ENCODE peak calls at places on chromosomes 2 and 18, in seven cellular contexts. One of them, this sample, is unnamed.

GRCh38 chr2:45771251-45771650 is 119.8 kb downstream of the PRKCE start:
- DNase-seq in SK-N-SH: peak
- DNase-seq in H1: no peak
- DNase-seq in GM12892: no peak
- DNase-seq in HepG2: no peak
- DNase-seq in GM12878: no peak
- DNase-seq in K562: no peak
- DNase-seq in this sample: no peak

GRCh38 chr2:212953170-212953920 is 198.1 kb downstream of the IKZF2 start:
- DNase-seq in SK-N-SH: no peak
- DNase-seq in H1: no peak
- DNase-seq in GM12892: no peak
- DNase-seq in HepG2: no peak
- DNase-seq in GM12878: peak
- DNase-seq in K562: no peak
- DNase-seq in this sample: no peak

GRCh38 chr2:133720429-133720828 is 152.2 kb upstream of the NCKAP5 start:
- DNase-seq in SK-N-SH: no peak
- DNase-seq in H1: no peak
- DNase-seq in GM12892: no peak
- DNase-seq in HepG2: no peak
- DNase-seq in GM12878: no peak
- DNase-seq in K562: no peak
- DNase-seq in this sample: no peak

GRCh38 chr2:11682590-11682915 is 12.6 kb upstream of the NTSR2 start:
- DNase-seq in SK-N-SH: no peak
- DNase-seq in H1: no peak
- DNase-seq in GM12892: no peak
- DNase-seq in HepG2: no peak
- DNase-seq in GM12878: no peak
- DNase-seq in K562: no peak
- DNase-seq in this sample: no peak

GRCh38 chr18:13231151-13231550 is 12.6 kb downstream of the LDLRAD4 start:
- DNase-seq in SK-N-SH: no peak
- DNase-seq in H1: no peak
- DNase-seq in GM12892: no peak
- DNase-seq in HepG2: no peak
- DNase-seq in GM12878: no peak
- DNase-seq in K562: no peak
- DNase-seq in this sample: no peak

GRCh38 chr2:23410596-23410995 is 25.6 kb downstream of the KLHL29 start:
- DNase-seq in SK-N-SH: no peak
- DNase-seq in H1: no peak
- DNase-seq in GM12892: no peak
- DNase-seq in HepG2: no peak
- DNase-seq in GM12878: no peak
- DNase-seq in K562: no peak
- DNase-seq in this sample: no peak

GRCh38 chr2:184481862-184482261 is 116.5 kb upstream of the ZNF804A start:
- DNase-seq in SK-N-SH: no peak
- DNase-seq in H1: no peak
- DNase-seq in GM12892: no peak
- DNase-seq in HepG2: no peak
- DNase-seq in GM12878: no peak
- DNase-seq in K562: no peak
- DNase-seq in this sample: no peak

GRCh38 chr2:208373460-208374089 is 33.0 kb upstream of the PTH2R start:
- DNase-seq in SK-N-SH: peak
- DNase-seq in H1: no peak
- DNase-seq in GM12892: peak
- DNase-seq in HepG2: peak
- DNase-seq in GM12878: no peak
- DNase-seq in K562: peak
- DNase-seq in this sample: peak

GRCh38 chr18:63346471-63347183 is 20.4 kb downstream of the KDSR start:
- DNase-seq in SK-N-SH: no peak
- DNase-seq in H1: no peak
- DNase-seq in GM12892: no peak
- DNase-seq in HepG2: no peak
- DNase-seq in GM12878: no peak
- DNase-seq in K562: no peak
- DNase-seq in this sample: no peak

GRCh38 chr2:200259577-200259957 is 46.9 kb upstream of the SPATS2L start:
- DNase-seq in SK-N-SH: no peak
- DNase-seq in H1: no peak
- DNase-seq in GM12892: no peak
- DNase-seq in HepG2: no peak
- DNase-seq in GM12878: no peak
- DNase-seq in K562: no peak
- DNase-seq in this sample: no peak

GRCh38 chr2:127081826-127082633 is 24.9 kb downstream of the BIN1 start:
- DNase-seq in SK-N-SH: no peak
- DNase-seq in H1: no peak
- DNase-seq in GM12892: peak
- DNase-seq in HepG2: no peak
- DNase-seq in GM12878: no peak
- DNase-seq in K562: peak
- DNase-seq in this sample: peak

GRCh38 chr2:230680463-230681195 is 32.0 kb upstream of the CAB39 start:
- DNase-seq in SK-N-SH: no peak
- DNase-seq in H1: no peak
- DNase-seq in GM12892: no peak
- DNase-seq in HepG2: no peak
- DNase-seq in GM12878: no peak
- DNase-seq in K562: no peak
- DNase-seq in this sample: no peak

GRCh38 chr2:238709961-238710360 is 137.9 kb upstream of the TWIST2 start:
- DNase-seq in SK-N-SH: no peak
- DNase-seq in H1: no peak
- DNase-seq in GM12892: no peak
- DNase-seq in HepG2: no peak
- DNase-seq in GM12878: no peak
- DNase-seq in K562: no peak
- DNase-seq in this sample: no peak

GRCh38 chr2:98013407-98014042 is 17.8 kb upstream of the TMEM131 start:
- DNase-seq in SK-N-SH: no peak
- DNase-seq in H1: no peak
- DNase-seq in GM12892: no peak
- DNase-seq in HepG2: peak
- DNase-seq in GM12878: no peak
- DNase-seq in K562: no peak
- DNase-seq in this sample: no peak

GRCh38 chr18:46318356-46318755 is 214.2 kb downstream of the HAUS1 start:
- DNase-seq in SK-N-SH: no peak
- DNase-seq in H1: no peak
- DNase-seq in GM12892: no peak
- DNase-seq in HepG2: no peak
- DNase-seq in GM12878: no peak
- DNase-seq in K562: no peak
- DNase-seq in this sample: no peak

GRCh38 chr2:220279840-220280239 is 652.4 kb downstream of the SLC4A3 start:
- DNase-seq in SK-N-SH: no peak
- DNase-seq in H1: no peak
- DNase-seq in GM12892: no peak
- DNase-seq in HepG2: no peak
- DNase-seq in GM12878: no peak
- DNase-seq in K562: no peak
- DNase-seq in this sample: no peak

GRCh38 chr18:70154591-70155194 is 50.8 kb downstream of the RTTN start:
- DNase-seq in SK-N-SH: no peak
- DNase-seq in H1: no peak
- DNase-seq in GM12892: no peak
- DNase-seq in HepG2: no peak
- DNase-seq in GM12878: no peak
- DNase-seq in K562: no peak
- DNase-seq in this sample: no peak

GRCh38 chr18:48613589-48613988 is 74.8 kb downstream of the CTIF start:
- DNase-seq in SK-N-SH: peak
- DNase-seq in H1: no peak
- DNase-seq in GM12892: no peak
- DNase-seq in HepG2: no peak
- DNase-seq in GM12878: no peak
- DNase-seq in K562: no peak
- DNase-seq in this sample: no peak

GRCh38 chr2:98507940-98508689 is 63.5 kb downstream of the INPP4A start:
- DNase-seq in SK-N-SH: no peak
- DNase-seq in H1: no peak
- DNase-seq in GM12892: no peak
- DNase-seq in HepG2: no peak
- DNase-seq in GM12878: no peak
- DNase-seq in K562: peak
- DNase-seq in this sample: no peak

GRCh38 chr2:128781166-128781887 is 462.7 kb upstream of the HS6ST1 start:
- DNase-seq in SK-N-SH: no peak
- DNase-seq in H1: no peak
- DNase-seq in GM12892: no peak
- DNase-seq in HepG2: no peak
- DNase-seq in GM12878: no peak
- DNase-seq in K562: no peak
- DNase-seq in this sample: no peak

GRCh38 chr2:177433402-177433801 is 40.8 kb downstream of the AGPS start:
- DNase-seq in SK-N-SH: no peak
- DNase-seq in H1: no peak
- DNase-seq in GM12892: no peak
- DNase-seq in HepG2: no peak
- DNase-seq in GM12878: no peak
- DNase-seq in K562: no peak
- DNase-seq in this sample: no peak

GRCh38 chr2:219475697-219476604 is 22.7 kb upstream of the GMPPA start:
- DNase-seq in SK-N-SH: peak
- DNase-seq in H1: no peak
- DNase-seq in GM12892: peak
- DNase-seq in HepG2: peak
- DNase-seq in GM12878: no peak
- DNase-seq in K562: peak
- DNase-seq in this sample: peak

GRCh38 chr2:29741132-29741531 is 180.3 kb downstream of the ALK start:
- DNase-seq in SK-N-SH: no peak
- DNase-seq in H1: no peak
- DNase-seq in GM12892: no peak
- DNase-seq in HepG2: no peak
- DNase-seq in GM12878: no peak
- DNase-seq in K562: no peak
- DNase-seq in this sample: no peak

GRCh38 chr2:235485362-235485761 is 8.5 kb upstream of the AGAP1 start:
- DNase-seq in SK-N-SH: no peak
- DNase-seq in H1: no peak
- DNase-seq in GM12892: no peak
- DNase-seq in HepG2: no peak
- DNase-seq in GM12878: no peak
- DNase-seq in K562: peak
- DNase-seq in this sample: no peak

GRCh38 chr2:33531345-33532059 is 55.1 kb downstream of the RASGRP3 start:
- DNase-seq in SK-N-SH: no peak
- DNase-seq in H1: no peak
- DNase-seq in GM12892: no peak
- DNase-seq in HepG2: no peak
- DNase-seq in GM12878: peak
- DNase-seq in K562: no peak
- DNase-seq in this sample: no peak

GRCh38 chr18:58416014-58416703 is 212.7 kb downstream of the ALPK2 start:
- DNase-seq in SK-N-SH: no peak
- DNase-seq in H1: no peak
- DNase-seq in GM12892: no peak
- DNase-seq in HepG2: no peak
- DNase-seq in GM12878: no peak
- DNase-seq in K562: no peak
- DNase-seq in this sample: no peak
- TF ChIP-seq POLR2AphosphoS5 in SK-N-SH: no peak
- TF ChIP-seq POLR2AphosphoS5 in H1: no peak
- TF ChIP-seq POLR2AphosphoS5 in GM12892: no peak
- TF ChIP-seq POLR2AphosphoS5 in HepG2: peak
- TF ChIP-seq POLR2AphosphoS5 in GM12878: no peak
- TF ChIP-seq POLR2AphosphoS5 in K562: no peak
- TF ChIP-seq POLR2AphosphoS5 in this sample: no peak

DNA sequence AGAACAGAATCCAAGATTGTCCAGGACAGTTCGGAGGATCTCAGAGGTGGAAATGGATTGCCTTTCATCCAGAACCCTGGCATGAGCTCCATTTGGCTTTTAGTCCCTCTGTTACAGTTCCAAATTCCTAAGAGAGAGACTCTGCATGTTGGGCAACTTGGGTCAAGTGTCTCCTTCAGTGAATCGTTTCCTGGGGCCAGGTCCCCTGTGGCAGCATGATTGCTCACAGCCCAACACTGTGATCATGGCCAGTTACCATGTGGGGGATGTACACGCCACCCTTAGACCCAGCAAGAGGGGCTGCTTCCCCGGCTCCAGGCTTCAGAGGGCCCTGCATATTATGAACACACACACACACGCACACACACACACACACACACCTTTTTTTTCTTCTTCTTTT is 118.6 kb upstream of the GLI2 start:
- DNase-seq in SK-N-SH: no peak
- DNase-seq in H1: no peak
- DNase-seq in GM12892: no peak
- DNase-seq in HepG2: no peak
- DNase-seq in GM12878: no peak
- DNase-seq in K562: no peak
- DNase-seq in this sample: no peak
- TF ChIP-seq TAF1 in SK-N-SH: no peak
- TF ChIP-seq TAF1 in H1: no peak
- TF ChIP-seq TAF1 in GM12892: no peak
- TF ChIP-seq TAF1 in HepG2: no peak
- TF ChIP-seq TAF1 in GM12878: no peak
- TF ChIP-seq TAF1 in K562: no peak
- TF ChIP-seq TAF1 in this sample: no peak

GRCh38 chr2:216216951-216217903 is 108.1 kb downstream of the XRCC5 start:
- DNase-seq in SK-N-SH: peak
- DNase-seq in H1: no peak
- DNase-seq in GM12892: no peak
- DNase-seq in HepG2: peak
- DNase-seq in GM12878: no peak
- DNase-seq in K562: peak
- DNase-seq in this sample: no peak

GRCh38 chr2:216211614-216212013 is 102.5 kb downstream of the XRCC5 start:
- DNase-seq in SK-N-SH: no peak
- DNase-seq in H1: no peak
- DNase-seq in GM12892: no peak
- DNase-seq in HepG2: no peak
- DNase-seq in GM12878: no peak
- DNase-seq in K562: no peak
- DNase-seq in this sample: no peak

GRCh38 chr2:216215991-216216390 is 106.8 kb downstream of the XRCC5 start:
- DNase-seq in SK-N-SH: no peak
- DNase-seq in H1: no peak
- DNase-seq in GM12892: no peak
- DNase-seq in HepG2: peak
- DNase-seq in GM12878: no peak
- DNase-seq in K562: peak
- DNase-seq in this sample: no peak

GRCh38 chr2:216217904-216218260 is 108.7 kb downstream of the XRCC5 start:
- DNase-seq in SK-N-SH: no peak
- DNase-seq in H1: no peak
- DNase-seq in GM12892: no peak
- DNase-seq in HepG2: no peak
- DNase-seq in GM12878: no peak
- DNase-seq in K562: no peak
- DNase-seq in this sample: no peak

GRCh38 chr2:216214768-216215167 is 105.6 kb downstream of the XRCC5 start:
- DNase-seq in SK-N-SH: no peak
- DNase-seq in H1: no peak
- DNase-seq in GM12892: no peak
- DNase-seq in HepG2: no peak
- DNase-seq in GM12878: no peak
- DNase-seq in K562: no peak
- DNase-seq in this sample: no peak
- TF ChIP-seq POLR2AphosphoS5 in SK-N-SH: no peak
- TF ChIP-seq POLR2AphosphoS5 in H1: no peak
- TF ChIP-seq POLR2AphosphoS5 in GM12892: no peak
- TF ChIP-seq POLR2AphosphoS5 in HepG2: no peak
- TF ChIP-seq POLR2AphosphoS5 in GM12878: no peak
- TF ChIP-seq POLR2AphosphoS5 in K562: no peak
- TF ChIP-seq POLR2AphosphoS5 in this sample: no peak

GRCh38 chr18:22345733-22346132 is 72.0 kb downstream of the CTAGE1 start:
- DNase-seq in SK-N-SH: no peak
- DNase-seq in H1: no peak
- DNase-seq in GM12892: no peak
- DNase-seq in HepG2: no peak
- DNase-seq in GM12878: no peak
- DNase-seq in K562: no peak
- DNase-seq in this sample: no peak
- TF ChIP-seq TAF1 in SK-N-SH: no peak
- TF ChIP-seq TAF1 in H1: no peak
- TF ChIP-seq TAF1 in GM12892: no peak
- TF ChIP-seq TAF1 in HepG2: no peak
- TF ChIP-seq TAF1 in GM12878: no peak
- TF ChIP-seq TAF1 in K562: no peak
- TF ChIP-seq TAF1 in this sample: no peak